ENCODE peak calls at places on chromosomes 5 and 9, in six cellular contexts. H is tibial nerve, T is H1, C is breast epithelium, I is IMR-90, J is heart left ventricle. X is an unnamed sample. For H3K4me1, the result is how much of the 10 kb centered on the place peaks cover.

GRCh38 chr9:71037521-71037920 is 83.9 kb downstream of the TRPM3 start:
- DNase-seq in I (no peak), H (no peak), C (no peak), T (no peak), J (no peak), X (no peak)

GRCh38 chr5:179800071-179800695 is 6.4 kb downstream of the LTC4S start:
- DNase-seq in H (no peak), T (no peak), I (no peak), J (peak), C (no peak), X (no peak)

GRCh38 chr9:130444565-130445221 is at the start of gene ASS1:
- DNase-seq in H (no peak), I (no peak), J (peak), T (no peak), C (peak), X (no peak)

GRCh38 chr5:24547127-24547526 is 97.7 kb downstream of the CDH10 start:
- DNase-seq in T (no peak), C (no peak), H (no peak), J (no peak), I (no peak), X (no peak)

GRCh38 chr5:128553747-128554146 is 15.7 kb upstream of the FBN2 start:
- DNase-seq in C (no peak), I (no peak), T (no peak), J (no peak), H (no peak), X (no peak)

GRCh38 chr9:70556736-70557135 is 142.3 kb upstream of the KLF9 start:
- DNase-seq in H (no peak), J (no peak), T (no peak), I (no peak), C (no peak), X (no peak)

GRCh38 chr5:161847447-161847846 is 473 bp upstream of the GABRA1 start:
- DNase-seq in C (no peak), T (no peak), J (no peak), H (no peak), I (no peak), X (no peak)

GRCh38 chr5:15008476-15008875 is 136.9 kb upstream of the ANKH start:
- DNase-seq in C (peak), T (no peak), H (peak), I (peak), J (peak), X (peak)

GRCh38 chr5:95823738-95824609 is 1.4 kb upstream of the GLRX start:
- DNase-seq in C (no peak), J (peak), T (no peak), I (peak), H (peak), X (no peak)

GRCh38 chr5:82160948-82161347 is 117.2 kb downstream of the RPS23 start:
- DNase-seq in C (no peak), T (no peak), H (no peak), I (no peak), J (no peak), X (no peak)

GRCh38 chr5:144697847-144698262 is 527.2 kb downstream of the KCTD16 start:
- DNase-seq in C (no peak), J (no peak), I (peak), T (no peak), H (no peak), X (no peak)

DNA sequence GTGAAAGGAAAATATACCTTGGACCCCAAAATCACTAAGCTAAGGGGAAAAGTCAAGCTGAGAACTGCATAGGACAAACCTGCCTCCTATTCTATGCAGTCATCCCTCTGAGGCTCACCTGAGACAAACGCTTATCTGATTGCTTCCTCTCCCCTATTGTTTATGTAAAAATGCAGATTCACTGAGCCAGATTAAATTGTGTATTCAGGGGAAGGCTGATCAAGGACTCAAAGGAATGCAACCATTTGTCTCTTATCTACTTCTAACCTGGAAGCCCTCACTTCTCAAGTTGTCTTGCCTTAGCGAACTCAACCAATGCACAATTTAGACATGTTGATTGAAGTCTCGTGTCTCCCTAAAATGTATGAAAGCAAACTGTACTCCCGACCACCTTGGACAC is 13.3 kb downstream of the SPARC start:
- DNase-seq in H (no peak), C (no peak), I (no peak), J (no peak), T (no peak), X (no peak)
- TF ChIP-seq POLR2A in H (no peak), C (no peak), I (no peak), J (no peak), T (no peak), X (no peak)

DNA sequence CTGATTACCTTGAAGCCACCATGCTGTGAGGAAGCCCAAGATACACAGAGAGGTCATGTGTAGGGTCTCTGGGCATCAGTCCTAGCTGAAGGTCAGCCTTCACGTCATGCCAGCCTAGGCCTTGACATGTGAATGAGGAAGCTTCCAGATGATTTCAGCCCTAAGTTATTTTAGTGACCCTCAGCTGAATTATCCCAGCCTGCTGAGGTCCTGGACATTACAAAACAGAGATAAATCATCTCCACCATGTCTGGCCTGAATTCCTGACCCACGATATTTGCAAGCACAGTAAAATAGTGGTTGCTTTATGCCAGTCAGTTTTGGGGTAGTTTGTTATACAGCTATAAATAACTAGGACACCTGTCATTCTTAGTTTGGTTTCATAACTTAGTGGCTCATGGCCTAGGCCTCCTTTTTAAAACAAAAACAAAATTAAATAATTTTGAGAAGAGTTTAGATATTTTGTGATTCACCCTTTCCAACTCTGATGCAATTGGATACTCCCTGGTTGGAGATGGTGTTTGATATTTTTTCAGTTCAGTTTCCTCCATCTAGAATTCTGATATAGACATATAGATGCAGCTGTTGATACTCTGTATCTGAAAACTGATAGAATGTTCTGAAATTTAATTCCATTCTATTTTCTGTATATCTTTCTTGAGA is 571.4 kb upstream of the CLINT1 start:
- DNase-seq in C (no peak), I (no peak), J (no peak), H (no peak), T (no peak), X (no peak)
- H3K4me1 ChIP-seq in C (under half), I (under half), J (under half), H (under half), T (under half), X (under half)

DNA sequence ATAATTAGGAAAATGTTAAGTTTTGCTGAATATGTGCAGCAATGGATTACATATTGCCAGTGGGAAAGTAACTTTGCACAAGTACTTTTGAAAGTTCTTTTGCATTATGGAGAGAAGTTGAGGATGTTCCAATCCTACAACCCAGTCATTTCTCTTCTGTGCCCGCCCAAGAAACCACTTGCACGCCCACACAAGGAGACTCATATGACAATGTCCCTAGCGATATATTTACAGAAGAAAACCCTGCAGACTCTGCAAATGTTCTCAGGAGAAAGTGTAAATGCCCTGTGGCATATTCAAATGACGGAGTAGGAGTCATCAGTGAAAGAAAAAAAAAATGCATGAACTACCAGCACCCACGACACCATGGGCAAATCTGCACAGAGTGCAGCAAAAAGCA is 356.5 kb downstream of the CTNND2 start:
- DNase-seq in H (no peak), T (no peak), J (no peak), C (no peak), I (no peak), X (no peak)
- TF ChIP-seq POLR2A in H (no peak), T (no peak), J (no peak), C (no peak), I (no peak), X (no peak)

GRCh38 chr5:171299228-171299627 is 9.8 kb upstream of the TLX3 start:
- DNase-seq in H (no peak), I (no peak), J (no peak), C (no peak), T (no peak), X (no peak)

GRCh38 chr5:171295299-171295698 is 13.7 kb upstream of the TLX3 start:
- DNase-seq in T (no peak), H (no peak), C (no peak), J (no peak), I (peak), X (no peak)

GRCh38 chr5:171300358-171300757 is 8.7 kb upstream of the TLX3 start:
- DNase-seq in J (no peak), I (no peak), C (no peak), H (no peak), T (no peak), X (no peak)

GRCh38 chr5:171295801-171296200 is 13.2 kb upstream of the TLX3 start:
- DNase-seq in C (no peak), H (no peak), T (no peak), J (no peak), I (no peak), X (no peak)

DNA sequence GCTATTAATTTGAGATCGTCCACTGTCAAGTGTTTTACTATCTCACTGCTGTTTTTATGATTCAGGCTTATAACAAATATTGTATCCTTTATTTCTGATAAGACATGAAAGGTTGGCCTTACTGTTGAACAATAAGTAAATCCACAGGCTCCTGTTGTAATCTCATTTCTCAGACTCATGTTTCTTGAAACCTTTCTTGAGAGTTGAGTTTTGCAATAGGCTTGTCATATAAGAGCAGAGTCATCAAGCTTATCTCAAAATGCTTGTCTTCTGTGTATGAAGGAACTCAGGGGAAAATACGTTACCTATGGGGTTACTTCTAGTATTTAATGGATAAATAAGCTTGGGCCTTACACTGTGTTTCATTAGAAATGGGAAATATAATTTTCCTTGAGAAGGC is 9.2 kb upstream of the TLX3 start:
- DNase-seq in I (peak), H (no peak), J (no peak), C (no peak), T (no peak), X (no peak)
- H3K4me1 ChIP-seq in I (under half), H (under half), J (under half), C (under half), T (under half), X (under half)

GRCh38 chr9:129027685-129028191 is 393 bp downstream of the SH3GLB2 start:
- DNase-seq in I (no peak), C (no peak), H (peak), T (no peak), J (no peak), X (no peak)
- TF ChIP-seq POLR2A in I (no peak), C (no peak), H (no peak), T (no peak), J (no peak), X (no peak)

X was measured in esophagus squamous epithelium.